ENCODE peak calls at places on chromosomes 13 and 19, in six cellular contexts. N is K562, W is WTC11, H is A549, X is endothelial cell of umbilical vein, G is HCT116. Z is an unnamed sample.

GRCh38 chr19:42480335-42481095 is 37.8 kb upstream of the CXCL17 start:
- DNase-seq in N (no peak), W (no peak), H (peak), X (no peak), G (no peak), Z (peak)

GRCh38 chr19:47531640-47532387 is 17.0 kb upstream of the NAPA start:
- DNase-seq in N (peak), W (no peak), H (no peak), X (no peak), G (no peak), Z (no peak)

GRCh38 chr19:50722248-50723013 is 733 bp upstream of the CLEC11A start:
- DNase-seq in N (no peak), W (no peak), H (no peak), X (no peak), G (no peak), Z (no peak)

GRCh38 chr19:56309511-56310185 is 5.0 kb downstream of the ZSCAN5A start:
- DNase-seq in N (peak), W (peak), H (peak), X (peak), G (peak), Z (peak)

GRCh38 chr19:54164369-54165068 is 5.0 kb upstream of the LENG1 start:
- DNase-seq in N (peak), W (peak), H (peak), X (peak), G (peak), Z (no peak)

GRCh38 chr19:27740396-27740795 is 1472.6 kb downstream of the UQCRFS1 start:
- DNase-seq in N (no peak), W (no peak), H (no peak), X (no peak), G (no peak), Z (no peak)

GRCh38 chr13:24085662-24086061 is 74.9 kb upstream of the SPATA13 start:
- DNase-seq in N (no peak), W (no peak), H (no peak), X (no peak), G (no peak), Z (peak)

GRCh38 chr19:50414850-50415660 is 3.7 kb upstream of the SPIB start:
- DNase-seq in N (peak), W (peak), H (peak), X (peak), G (peak), Z (peak)

GRCh38 chr19:53157601-53158000 is 1.3 kb downstream of the ZNF347 start:
- DNase-seq in N (peak), W (peak), H (no peak), X (no peak), G (no peak), Z (no peak)

GRCh38 chr19:45336696-45337251 is 3.8 kb upstream of the KLC3 start:
- DNase-seq in N (no peak), W (no peak), H (no peak), X (no peak), G (no peak), Z (no peak)

GRCh38 chr13:61695147-61695546 is 279.5 kb upstream of the PCDH20 start:
- DNase-seq in N (no peak), W (no peak), H (peak), X (no peak), G (peak), Z (no peak)

GRCh38 chr19:9323557-9323918 is 441 bp upstream of the ZNF559 start:
- DNase-seq in N (peak), W (peak), H (peak), X (peak), G (peak), Z (peak)

GRCh38 chr13:45417790-45418534 is at the start of gene SLC25A30:
- DNase-seq in N (peak), W (peak), H (peak), X (peak), G (peak), Z (peak)

GRCh38 chr13:21012841-21013681 is 48.3 kb downstream of the LATS2 start:
- DNase-seq in N (no peak), W (no peak), H (no peak), X (peak), G (no peak), Z (no peak)

GRCh38 chr19:7775761-7776160 is 12.7 kb downstream of the CLEC4M start:
- DNase-seq in N (no peak), W (no peak), H (no peak), X (no peak), G (no peak), Z (no peak)

GRCh38 chr19:7771072-7771471 is 8.0 kb downstream of the CLEC4M start:
- DNase-seq in N (no peak), W (no peak), H (no peak), X (no peak), G (no peak), Z (no peak)

GRCh38 chr19:7769171-7769570 is 6.1 kb downstream of the CLEC4M start:
- DNase-seq in N (no peak), W (no peak), H (no peak), X (no peak), G (no peak), Z (no peak)

GRCh38 chr19:7773841-7774240 is 10.8 kb downstream of the CLEC4M start:
- DNase-seq in N (no peak), W (no peak), H (no peak), X (no peak), G (no peak), Z (no peak)

DNA sequence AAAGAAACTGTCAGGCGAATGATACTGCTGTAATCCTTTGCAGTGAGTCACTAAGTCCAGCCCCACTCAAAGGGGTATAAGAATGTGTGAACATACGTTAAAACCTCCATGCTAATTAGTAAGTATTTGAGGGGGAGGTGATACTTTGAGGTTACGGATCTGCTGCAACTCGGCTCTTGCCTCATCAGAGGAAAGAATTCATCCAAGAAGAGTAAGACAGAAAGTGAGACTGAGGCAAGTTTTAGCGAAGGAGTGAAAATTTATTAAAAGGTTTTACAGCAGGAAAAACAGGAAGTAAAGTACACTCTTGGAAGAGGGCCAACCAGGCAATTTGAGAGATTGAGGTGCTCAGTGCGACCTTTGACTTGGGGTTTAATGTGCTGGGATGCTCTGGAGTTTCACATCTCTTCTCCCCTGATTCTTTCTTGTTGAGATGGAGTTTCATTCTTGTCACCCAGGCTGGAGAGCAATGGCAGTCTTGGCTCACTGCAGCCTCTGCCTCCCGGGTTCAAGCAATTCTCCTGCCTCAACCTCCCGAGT is 9.8 kb downstream of the CLEC4M start:
- DNase-seq in N (peak), W (no peak), H (no peak), X (no peak), G (no peak), Z (no peak)
- TF ChIP-seq MAX in N (no peak), W (no peak), H (no peak), X (no peak), G (no peak), Z (no peak)

GRCh38 chr19:43526884-43527859 is at the start of gene ETHE1:
- DNase-seq in N (peak), W (peak), H (peak), X (peak), G (no peak), Z (peak)
- TF ChIP-seq MAX in N (peak), W (peak), H (peak), X (no peak), G (peak), Z (peak)

GRCh38 chr13:41364043-41364442 is 53.0 kb downstream of the NAA16 start:
- DNase-seq in N (no peak), W (no peak), H (no peak), X (no peak), G (no peak), Z (no peak)
- TF ChIP-seq MAX in N (no peak), W (no peak), H (no peak), X (no peak), G (no peak), Z (no peak)

DNA sequence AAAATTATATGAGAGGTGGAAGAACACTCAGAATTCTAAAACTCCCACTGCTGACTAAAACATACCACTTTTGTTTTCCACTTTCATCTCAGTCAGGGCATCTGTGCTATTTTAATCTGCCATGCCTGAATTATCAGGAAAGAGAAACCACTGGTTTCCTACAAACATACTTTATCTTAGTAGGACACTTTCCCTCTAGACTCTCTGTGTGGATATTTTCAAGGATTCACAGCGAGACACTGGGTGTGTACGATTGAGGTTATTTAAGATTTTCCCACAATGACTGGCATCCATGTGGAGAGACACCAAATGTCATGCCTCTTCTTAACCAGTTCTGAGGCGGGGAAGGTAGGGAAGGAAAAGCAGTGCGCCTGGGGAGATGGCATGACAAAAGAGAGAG is 212.2 kb downstream of the ENOX1 start:
- DNase-seq in N (no peak), W (no peak), H (no peak), X (no peak), G (no peak), Z (no peak)
- TF ChIP-seq MAX in N (no peak), W (no peak), H (no peak), X (no peak), G (no peak), Z (no peak)

DNA sequence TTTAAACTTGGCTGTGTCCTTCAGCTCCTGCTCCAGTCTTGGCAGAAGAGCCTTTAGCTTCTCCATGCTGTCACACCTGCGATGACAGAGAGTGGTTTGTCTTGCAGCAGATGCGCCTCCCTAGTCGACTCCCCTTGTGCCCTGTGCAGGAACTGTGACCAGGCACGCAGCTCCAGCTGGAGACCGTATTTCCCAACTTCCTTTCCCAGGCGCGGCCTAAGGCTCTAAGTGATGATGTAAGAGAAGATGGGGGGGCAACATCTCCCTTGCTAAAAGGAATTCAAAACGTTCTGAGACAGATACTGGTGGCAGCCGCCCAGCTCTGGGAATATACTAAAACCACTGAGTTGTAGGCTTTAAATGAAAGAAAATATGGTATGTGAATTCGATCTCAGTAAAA is 16.3 kb downstream of the DCUN1D2 start:
- DNase-seq in N (no peak), W (no peak), H (no peak), X (no peak), G (no peak), Z (no peak)
- TF ChIP-seq MAX in N (no peak), W (no peak), H (no peak), X (no peak), G (no peak), Z (no peak)

GRCh38 chr13:107242138-107242537 is 674.2 kb upstream of the ARGLU1 start:
- DNase-seq in N (no peak), W (no peak), H (no peak), X (no peak), G (no peak), Z (no peak)
- TF ChIP-seq MAX in N (no peak), W (no peak), H (no peak), X (no peak), G (no peak), Z (no peak)

GRCh38 chr19:29565171-29565570 is 39.4 kb downstream of the VSTM2B start:
- DNase-seq in N (no peak), W (no peak), H (no peak), X (no peak), G (no peak), Z (no peak)
- TF ChIP-seq MAX in N (no peak), W (no peak), H (no peak), X (no peak), G (no peak), Z (no peak)

Z was measured in HepG2.